ENCODE peak calls at places on chromosomes 5 and 9, in eight cellular contexts. M is EL; G is activated naive CD4-positive, alpha-beta T cell treated with anti-CD3 and anti-CD28 coated beads, Interleukin-2, amount 10 ng/mL, durations not matched to agents 7 days and 5 days; K is Calu3; D is fibroblast of mammary gland; U is AG04450; F is psoas muscle; T is coronary artery. N is an unnamed sample.

GRCh38 chr5:154626876-154627552 is 128.2 kb upstream of the LARP1 start:
- DNase-seq in M (no peak), G (no peak), K (no peak), D (no peak), U (no peak), F (no peak), T (peak), N (no peak)

GRCh38 chr5:178416919-178417318 is 173.3 kb downstream of the COL23A1 start:
- DNase-seq in M (peak), G (no peak), K (no peak), D (no peak), U (no peak), F (no peak), T (no peak), N (no peak)

GRCh38 chr9:35000535-35001284 is 11.2 kb downstream of the DNAJB5 start:
- DNase-seq in M (peak), G (no peak), K (no peak), D (peak), U (no peak), F (no peak), T (no peak), N (no peak)

GRCh38 chr5:31033295-31033694 is 160.2 kb upstream of the CDH6 start:
- DNase-seq in M (no peak), G (no peak), K (no peak), D (no peak), U (no peak), F (no peak), T (no peak), N (no peak)

GRCh38 chr9:116661037-116661954 is 25.8 kb upstream of the TRIM32 start:
- DNase-seq in M (peak), G (no peak), K (peak), D (peak), U (peak), F (no peak), T (no peak), N (peak)

GRCh38 chr5:50874985-50875330 is 208.5 kb downstream of the PARP8 start:
- DNase-seq in M (no peak), G (no peak), K (no peak), D (no peak), U (no peak), F (no peak), T (no peak), N (no peak)

GRCh38 chr5:80860934-80861613 is 99.1 kb upstream of the RASGRF2 start:
- DNase-seq in M (peak), G (no peak), K (no peak), D (no peak), U (peak), F (no peak), T (no peak), N (peak)

GRCh38 chr5:179130101-179130681 is 70.0 kb downstream of the ZNF354C start:
- DNase-seq in M (no peak), G (no peak), K (no peak), D (no peak), U (no peak), F (no peak), T (no peak), N (no peak)

GRCh38 chr9:5499889-5500398 is 10.4 kb upstream of the PDCD1LG2 start:
- DNase-seq in M (peak), G (no peak), K (no peak), D (peak), U (no peak), F (no peak), T (no peak), N (no peak)

GRCh38 chr5:57262533-57262932 is 88.7 kb downstream of the GPBP1 start:
- DNase-seq in M (no peak), G (no peak), K (no peak), D (peak), U (no peak), F (no peak), T (no peak), N (no peak)

GRCh38 chr9:13369426-13369825 is 89.9 kb upstream of the MPDZ start:
- DNase-seq in M (no peak), G (no peak), K (no peak), D (no peak), U (no peak), F (no peak), T (no peak), N (no peak)

GRCh38 chr9:109755040-109755439 is 25.0 kb upstream of the PALM2AKAP2 start:
- DNase-seq in M (no peak), G (no peak), K (no peak), D (no peak), U (peak), F (no peak), T (no peak), N (no peak)

GRCh38 chr9:13032585-13032984 is 246.9 kb downstream of the MPDZ start:
- DNase-seq in M (no peak), G (no peak), K (no peak), D (no peak), U (no peak), F (no peak), T (no peak), N (no peak)

GRCh38 chr9:14173730-14174129 is 140.2 kb downstream of the NFIB start:
- DNase-seq in M (no peak), G (no peak), K (no peak), D (no peak), U (no peak), F (peak), T (no peak), N (no peak)

GRCh38 chr9:90034071-90034470 is 429.3 kb downstream of the GADD45G start:
- DNase-seq in M (no peak), G (no peak), K (no peak), D (no peak), U (no peak), F (no peak), T (no peak), N (no peak)

GRCh38 chr9:109968702-109969450 is 188.9 kb downstream of the PALM2AKAP2 start:
- DNase-seq in M (peak), G (no peak), K (no peak), D (peak), U (no peak), F (no peak), T (no peak), N (no peak)

GRCh38 chr5:35365756-35366155 is 135.5 kb upstream of the PRLR start:
- DNase-seq in M (no peak), G (no peak), K (no peak), D (peak), U (no peak), F (no peak), T (no peak), N (no peak)

GRCh38 chr5:122972877-122973276 is 63.6 kb downstream of the PPIC start:
- DNase-seq in M (peak), G (no peak), K (no peak), D (peak), U (peak), F (no peak), T (no peak), N (no peak)

GRCh38 chr5:54520438-54520846 is 2.9 kb downstream of the SNX18 start:
- DNase-seq in M (peak), G (no peak), K (no peak), D (peak), U (no peak), F (no peak), T (no peak), N (no peak)